ENCODE peak calls at places on chromosomes 1 and 21, in four cellular contexts. One of them, this sample, is unnamed.

GRCh38 chr1:112714313-112715263 is 544 bp downstream of the PPM1J start:
- DNase-seq in AG08395: no peak
- DNase-seq in stimulated activated CD4-positive, alpha-beta T cell treated with anti-CD3 and anti-CD28 coated beads, Interleukin-4, amount 100 ng/mL, for 4 hours: no peak
- DNase-seq in stomach: peak; percentile 32
- DNase-seq in this sample: no peak

GRCh38 chr1:44031051-44031899 is at the start of gene SLC6A9:
- DNase-seq in AG08395: peak; percentile 68
- DNase-seq in stimulated activated CD4-positive, alpha-beta T cell treated with anti-CD3 and anti-CD28 coated beads, Interleukin-4, amount 100 ng/mL, for 4 hours: peak; percentile 57
- DNase-seq in stomach: peak; percentile 69
- DNase-seq in this sample: peak; percentile 47

GRCh38 chr1:204688776-204689175 is 3.2 kb upstream of the LRRN2 start:
- DNase-seq in AG08395: no peak
- DNase-seq in stimulated activated CD4-positive, alpha-beta T cell treated with anti-CD3 and anti-CD28 coated beads, Interleukin-4, amount 100 ng/mL, for 4 hours: no peak
- DNase-seq in stomach: no peak
- DNase-seq in this sample: no peak

GRCh38 chr1:7218210-7218832 is 433.1 kb downstream of the CAMTA1 start:
- DNase-seq in AG08395: peak; percentile 45
- DNase-seq in stimulated activated CD4-positive, alpha-beta T cell treated with anti-CD3 and anti-CD28 coated beads, Interleukin-4, amount 100 ng/mL, for 4 hours: peak; percentile 8
- DNase-seq in stomach: no peak
- DNase-seq in this sample: no peak

GRCh38 chr1:147515046-147515869 is 26.0 kb upstream of the BCL9 start:
- DNase-seq in AG08395: no peak
- DNase-seq in stimulated activated CD4-positive, alpha-beta T cell treated with anti-CD3 and anti-CD28 coated beads, Interleukin-4, amount 100 ng/mL, for 4 hours: no peak
- DNase-seq in stomach: peak; percentile 31
- DNase-seq in this sample: peak; percentile 77

GRCh38 chr1:36531833-36532232 is 49.1 kb upstream of the CSF3R start:
- DNase-seq in AG08395: no peak
- DNase-seq in stimulated activated CD4-positive, alpha-beta T cell treated with anti-CD3 and anti-CD28 coated beads, Interleukin-4, amount 100 ng/mL, for 4 hours: no peak
- DNase-seq in stomach: no peak
- DNase-seq in this sample: no peak

GRCh38 chr21:44492572-44493385 is 37.5 kb downstream of the LRRC3 start:
- DNase-seq in AG08395: no peak
- DNase-seq in stimulated activated CD4-positive, alpha-beta T cell treated with anti-CD3 and anti-CD28 coated beads, Interleukin-4, amount 100 ng/mL, for 4 hours: no peak
- DNase-seq in stomach: no peak
- DNase-seq in this sample: no peak

GRCh38 chr21:43370091-43370658 is 56.8 kb downstream of the SIK1 start:
- DNase-seq in AG08395: peak; percentile 41
- DNase-seq in stimulated activated CD4-positive, alpha-beta T cell treated with anti-CD3 and anti-CD28 coated beads, Interleukin-4, amount 100 ng/mL, for 4 hours: no peak
- DNase-seq in stomach: no peak
- DNase-seq in this sample: no peak

GRCh38 chr1:36475910-36476604 is 6.7 kb downstream of the CSF3R start:
- DNase-seq in AG08395: no peak
- DNase-seq in stimulated activated CD4-positive, alpha-beta T cell treated with anti-CD3 and anti-CD28 coated beads, Interleukin-4, amount 100 ng/mL, for 4 hours: no peak
- DNase-seq in stomach: no peak
- DNase-seq in this sample: no peak

GRCh38 chr1:9659328-9659727 is 7.8 kb downstream of the PIK3CD start:
- DNase-seq in AG08395: peak; percentile 70
- DNase-seq in stimulated activated CD4-positive, alpha-beta T cell treated with anti-CD3 and anti-CD28 coated beads, Interleukin-4, amount 100 ng/mL, for 4 hours: no peak
- DNase-seq in stomach: no peak
- DNase-seq in this sample: no peak

GRCh38 chr1:101122452-101123166 is 97.0 kb upstream of the DPH5 start:
- DNase-seq in AG08395: no peak
- DNase-seq in stimulated activated CD4-positive, alpha-beta T cell treated with anti-CD3 and anti-CD28 coated beads, Interleukin-4, amount 100 ng/mL, for 4 hours: no peak
- DNase-seq in stomach: no peak
- DNase-seq in this sample: no peak

GRCh38 chr1:24860841-24861240 is 69.2 kb downstream of the RUNX3 start:
- DNase-seq in AG08395: no peak
- DNase-seq in stimulated activated CD4-positive, alpha-beta T cell treated with anti-CD3 and anti-CD28 coated beads, Interleukin-4, amount 100 ng/mL, for 4 hours: no peak
- DNase-seq in stomach: no peak
- DNase-seq in this sample: no peak

GRCh38 chr1:8863712-8864324 is 14.7 kb downstream of the ENO1 start:
- DNase-seq in AG08395: no peak
- DNase-seq in stimulated activated CD4-positive, alpha-beta T cell treated with anti-CD3 and anti-CD28 coated beads, Interleukin-4, amount 100 ng/mL, for 4 hours: no peak
- DNase-seq in stomach: no peak
- DNase-seq in this sample: no peak

GRCh38 chr1:28482138-28482537 is 23.7 kb upstream of the RCC1 start:
- DNase-seq in AG08395: no peak
- DNase-seq in stimulated activated CD4-positive, alpha-beta T cell treated with anti-CD3 and anti-CD28 coated beads, Interleukin-4, amount 100 ng/mL, for 4 hours: no peak
- DNase-seq in stomach: no peak
- DNase-seq in this sample: no peak

This sample was measured in prostate gland.